ENCODE peak calls at places on chromosomes 7 and 10, in five cellular contexts. H is T-helper 9 cell, I is glomerular endothelial cell, V is GM10248, Y is cardiac fibroblast. N is an unnamed sample.

GRCh38 chr10:46520381-46520780 is 36.1 kb downstream of the GPRIN2 start:
- DNase-seq in H (no peak), I (no peak), V (no peak), Y (no peak), N (no peak)

GRCh38 chr7:131934452-131934851 is 378.0 kb upstream of the PODXL start:
- DNase-seq in H (no peak), I (no peak), V (no peak), Y (no peak), N (no peak)

GRCh38 chr7:2242541-2243482 is 786 bp downstream of the NUDT1 start:
- DNase-seq in H (no peak), I (no peak), V (no peak), Y (no peak), N (peak)

GRCh38 chr7:41175435-41175834 is 527.5 kb downstream of the INHBA start:
- DNase-seq in H (no peak), I (no peak), V (no peak), Y (no peak), N (no peak)

GRCh38 chr10:130807721-130808120 is 503.8 kb downstream of the TCERG1L start:
- DNase-seq in H (no peak), I (no peak), V (no peak), Y (no peak), N (no peak)

GRCh38 chr7:138813945-138814344 is 15.9 kb upstream of the ATP6V0A4 start:
- DNase-seq in H (no peak), I (no peak), V (no peak), Y (no peak), N (no peak)

GRCh38 chr10:84541289-84541637 is 212.9 kb downstream of the CCSER2 start:
- DNase-seq in H (no peak), I (no peak), V (no peak), Y (no peak), N (no peak)

GRCh38 chr10:97029271-97029670 is 156.5 kb downstream of the SLIT1 start:
- DNase-seq in H (no peak), I (no peak), V (no peak), Y (no peak), N (no peak)

GRCh38 chr10:34152434-34152833 is 662.7 kb downstream of the PARD3 start:
- DNase-seq in H (no peak), I (no peak), V (no peak), Y (no peak), N (no peak)

GRCh38 chr7:117479480-117480224 is at the start of gene CFTR:
- DNase-seq in H (no peak), I (no peak), V (peak), Y (no peak), N (no peak)

GRCh38 chr7:43880596-43880995 is 11.3 kb upstream of the MRPS24 start:
- DNase-seq in H (no peak), I (peak), V (no peak), Y (peak), N (no peak)

GRCh38 chr7:117837841-117838240 is 35.4 kb downstream of the CTTNBP2 start:
- DNase-seq in H (no peak), I (no peak), V (no peak), Y (no peak), N (no peak)

GRCh38 chr7:32262315-32262714 is 192.1 kb upstream of the PDE1C start:
- DNase-seq in H (no peak), I (no peak), V (no peak), Y (no peak), N (no peak)

GRCh38 chr10:44352316-44353127 is 32.4 kb downstream of the CXCL12 start:
- DNase-seq in H (no peak), I (no peak), V (no peak), Y (peak), N (no peak)

GRCh38 chr7:121337398-121337797 is 8.6 kb downstream of the WNT16 start:
- DNase-seq in H (no peak), I (no peak), V (no peak), Y (no peak), N (no peak)

GRCh38 chr7:157564518-157565177 is 227.8 kb downstream of the DNAJB6 start:
- DNase-seq in H (no peak), I (peak), V (no peak), Y (no peak), N (no peak)

N was measured in CD8-positive, alpha-beta memory T cell.